ENCODE peak calls at places on chromosome 10, in four cellular contexts. M is nephron progenitor cell, O is esophagus squamous epithelium, U is neural progenitor cell. N is an unnamed sample.

GRCh38 chr10:557792-558328 is 131.6 kb downstream of the DIP2C start:
- DNase-seq in U (no peak), O (no peak), M (no peak), N (peak; percentile 54)

GRCh38 chr10:35224045-35224740 is 97.5 kb downstream of the CREM start:
- DNase-seq in O (no peak), M (no peak), U (no peak), N (no peak)

GRCh38 chr10:514137-514671 is 175.3 kb downstream of the DIP2C start:
- DNase-seq in U (no peak), M (no peak), O (no peak), N (no peak)

GRCh38 chr10:50322075-50322474 is 70.8 kb upstream of the ASAH2 start:
- DNase-seq in U (no peak), O (no peak), M (no peak), N (no peak)

GRCh38 chr10:30219977-30220751 is 128.9 kb downstream of the MTPAP start:
- DNase-seq in U (peak; percentile 6), O (no peak), M (peak; percentile 12), N (no peak)

GRCh38 chr10:133375357-133376115 is 2.4 kb upstream of the ECHS1 start:
- DNase-seq in O (no peak), M (no peak), U (no peak), N (no peak)

GRCh38 chr10:118615888-118616287 is 20.4 kb upstream of the PRLHR start:
- DNase-seq in U (no peak), O (no peak), M (no peak), N (no peak)

GRCh38 chr10:60726253-60726652 is 52.0 kb upstream of the CDK1 start:
- DNase-seq in O (no peak), U (no peak), M (no peak), N (no peak)

GRCh38 chr10:34538291-34538829 is 276.7 kb downstream of the PARD3 start:
- DNase-seq in M (peak; percentile 5), O (no peak), U (no peak), N (no peak)

GRCh38 chr10:88565072-88565471 is 18.0 kb downstream of the RNLS start:
- DNase-seq in U (no peak), O (no peak), M (no peak), N (no peak)

GRCh38 chr10:95242581-95243317 is 48.1 kb downstream of the PDLIM1 start:
- DNase-seq in M (peak; percentile 28), O (no peak), U (peak; percentile 74), N (peak; percentile 56)

GRCh38 chr10:43024524-43024923 is 52.3 kb upstream of the RET start:
- DNase-seq in O (no peak), U (no peak), M (no peak), N (no peak)

GRCh38 chr10:94412439-94412838 is 10.1 kb downstream of the TBC1D12 start:
- DNase-seq in O (no peak), U (no peak), M (no peak), N (no peak)

GRCh38 chr10:127872011-127872741 is 20.6 kb downstream of the CLRN3 start:
- DNase-seq in O (no peak), M (no peak), U (no peak), N (no peak)

N was measured in glutamatergic neuron.